ENCODE peak calls at places on chromosomes 12 and 14, in four cellular contexts. O, M, F and V are unnamed samples.

GRCh38 chr12:98456583-98457573 is 58.5 kb upstream of the TMPO start:
- ATAC-seq in M (no peak), O (peak), F (peak), V (peak)

GRCh38 chr12:68450947-68451260 is 118.7 kb upstream of the MDM1 start:
- ATAC-seq in M (peak), O (no peak), F (no peak), V (no peak)

GRCh38 chr14:89641495-89642162 is 224.6 kb upstream of the FOXN3 start:
- ATAC-seq in M (peak), F (no peak), O (peak), V (no peak)

GRCh38 chr14:71166434-71166833 is 259.2 kb downstream of the PCNX1 start:
- ATAC-seq in F (peak), O (peak), M (no peak), V (peak)

GRCh38 chr12:45235087-45236025 is 19.5 kb downstream of the ANO6 start:
- ATAC-seq in O (no peak), F (peak), M (no peak), V (peak)

GRCh38 chr12:52740591-52740990 is 36.6 kb downstream of the KRT76 start:
- ATAC-seq in M (no peak), O (no peak), F (no peak), V (peak)

GRCh38 chr14:90295870-90296516 is 35.7 kb downstream of the NRDE2 start:
- ATAC-seq in F (no peak), O (no peak), M (no peak), V (no peak)

GRCh38 chr12:4802841-4803240 is 82.6 kb downstream of the GALNT8 start:
- ATAC-seq in M (no peak), O (no peak), F (no peak), V (no peak)

GRCh38 chr12:29428630-29429029 is 47.7 kb upstream of the ERGIC2 start:
- ATAC-seq in F (no peak), O (no peak), M (peak), V (peak)

GRCh38 chr14:67532998-67533753 is at the start of gene PLEKHH1:
- ATAC-seq in O (peak), M (peak), F (peak), V (peak)

GRCh38 chr12:12534134-12534866 is 28.4 kb downstream of the DUSP16 start:
- ATAC-seq in M (peak), O (no peak), F (no peak), V (no peak)

GRCh38 chr12:131586761-131587160 is 124.1 kb upstream of the SFSWAP start:
- ATAC-seq in F (no peak), M (no peak), O (no peak), V (no peak)

GRCh38 chr12:105420659-105421240 is 90.3 kb downstream of the C12orf75 start:
- ATAC-seq in O (no peak), M (no peak), F (peak), V (peak)